ENCODE peak calls at places on chromosomes 12 and 14, in four cellular contexts. D is T-helper 2 cell; G is activated CD8-positive, alpha-beta T cell treated with anti-CD3 and anti-CD28 coated beads, Interleukin-2, amount 10 ng/mL, durations not matched to agents 7 days and 5 days; H is MM.1S. T is an unnamed sample.

GRCh38 chr14:60648169-60648933 is 926 bp downstream of the SIX1 start:
- DNase-seq in D (no peak), G (no peak), H (no peak), T (no peak)

GRCh38 chr14:30266290-30266689 is 292.7 kb upstream of the G2E3 start:
- DNase-seq in D (no peak), G (no peak), H (no peak), T (no peak)

GRCh38 chr12:33322519-33322918 is 117.1 kb downstream of the SYT10 start:
- DNase-seq in D (no peak), G (no peak), H (no peak), T (no peak)

GRCh38 chr12:53467082-53467481 is 15.2 kb downstream of the PCBP2 start:
- DNase-seq in D (no peak), G (no peak), H (no peak), T (no peak)

GRCh38 chr12:95205685-95206084 is 11.6 kb downstream of the FGD6 start:
- DNase-seq in D (no peak), G (no peak), H (peak; percentile 12), T (no peak)

GRCh38 chr12:121805800-121806555 is 2.2 kb downstream of the SETD1B start:
- DNase-seq in D (no peak), G (peak; percentile 43), H (no peak), T (peak; percentile 61)

GRCh38 chr12:52082988-52083637 is 3.6 kb downstream of the SMIM41 start:
- DNase-seq in D (peak; percentile 46), G (peak; percentile 78), H (peak; percentile 46), T (peak; percentile 35)

GRCh38 chr14:105042813-105043212 is 21.9 kb upstream of the CDCA4 start:
- DNase-seq in D (no peak), G (no peak), H (no peak), T (no peak)

GRCh38 chr12:122022393-122023338 is 982 bp downstream of the BCL7A start:
- DNase-seq in D (peak; percentile 12), G (peak; percentile 59), H (no peak), T (no peak)